ENCODE peak calls at places on chromosomes 12 and 14, in nine cellular contexts. O is cardiac fibroblast, L is HFFc6, W is AG04450, E is B cell, G is neural crest cell, D is endothelial cell, U is glutamatergic neuron, R is neural progenitor cell. P is an unnamed sample.

GRCh38 chr12:122079532-122080081 is 1.1 kb downstream of the MLXIP start:
- DNase-seq in W (no peak), O (no peak), U (no peak), R (no peak), D (no peak), E (peak), L (no peak), G (no peak), P (no peak)

GRCh38 chr12:34016361-34016760 is 5.9 kb upstream of the ALG10 start:
- DNase-seq in W (no peak), R (no peak), L (no peak), E (no peak), O (no peak), D (no peak), G (no peak), U (no peak), P (no peak)

GRCh38 chr12:590206-590750 is 73.0 kb downstream of the NINJ2 start:
- DNase-seq in U (no peak), R (no peak), E (no peak), D (no peak), L (no peak), G (no peak), W (no peak), O (no peak), P (no peak)

GRCh38 chr12:108305520-108305919 is 33.6 kb downstream of the CMKLR1 start:
- DNase-seq in U (no peak), D (peak), L (peak), R (no peak), G (no peak), O (peak), W (peak), E (no peak), P (no peak)

GRCh38 chr14:70811065-70811464 is 1.8 kb upstream of the MAP3K9 start:
- DNase-seq in U (no peak), D (no peak), W (no peak), R (no peak), L (no peak), O (no peak), G (no peak), E (no peak), P (no peak)

GRCh38 chr14:104589338-104590195 is 10.0 kb downstream of the C14orf180 start:
- DNase-seq in L (no peak), U (no peak), E (no peak), G (no peak), D (no peak), O (no peak), W (no peak), R (no peak), P (no peak)

GRCh38 chr12:958449-959123 is 9.1 kb upstream of the RAD52 start:
- DNase-seq in O (peak), U (no peak), D (no peak), R (peak), G (no peak), E (no peak), L (no peak), W (no peak), P (peak)

GRCh38 chr14:53391156-53391555 is 238.0 kb upstream of the DDHD1 start:
- DNase-seq in E (no peak), W (no peak), R (no peak), O (peak), L (peak), G (no peak), U (no peak), D (no peak), P (no peak)

GRCh38 chr14:69252851-69253250 is 7.1 kb upstream of the GALNT16 start:
- DNase-seq in O (no peak), D (no peak), G (no peak), U (no peak), L (no peak), R (no peak), E (no peak), W (no peak), P (no peak)

GRCh38 chr14:69246331-69246730 is 13.6 kb upstream of the GALNT16 start:
- DNase-seq in E (no peak), U (peak), W (no peak), L (no peak), O (no peak), G (no peak), D (no peak), R (peak), P (no peak)

GRCh38 chr14:69244946-69245345 is 15.0 kb upstream of the GALNT16 start:
- DNase-seq in G (no peak), U (no peak), R (no peak), L (no peak), D (no peak), O (no peak), E (no peak), W (no peak), P (no peak)

GRCh38 chr14:69249603-69250002 is 10.4 kb upstream of the GALNT16 start:
- DNase-seq in U (peak), G (no peak), E (no peak), D (no peak), R (no peak), O (no peak), L (no peak), W (no peak), P (no peak)

GRCh38 chr14:69247691-69248440 is 12.1 kb upstream of the GALNT16 start:
- DNase-seq in R (no peak), O (peak), W (peak), G (no peak), U (no peak), D (no peak), L (peak), E (no peak), P (no peak)
- TF ChIP-seq CTCF in R (peak), O (peak), W (peak), G (peak), U (peak), D (peak), L (peak), E (peak), P (no peak)

GRCh38 chr12:15882055-15882971 is at the start of gene STRAP:
- DNase-seq in U (peak), L (peak), W (peak), R (peak), D (peak), G (peak), O (peak), E (peak), P (peak)

GRCh38 chr12:15887043-15887817 is 5.0 kb downstream of the STRAP start:
- DNase-seq in L (no peak), R (no peak), G (no peak), U (no peak), O (no peak), W (no peak), E (no peak), D (no peak), P (no peak)

GRCh38 chr12:15883536-15883935 is 1.3 kb downstream of the STRAP start:
- DNase-seq in E (no peak), U (no peak), O (no peak), D (no peak), L (no peak), R (no peak), W (no peak), G (no peak), P (no peak)

GRCh38 chr12:15880721-15881120 is 1.5 kb upstream of the STRAP start:
- DNase-seq in W (no peak), E (no peak), R (no peak), G (no peak), U (no peak), O (no peak), L (no peak), D (no peak), P (no peak)

DNA sequence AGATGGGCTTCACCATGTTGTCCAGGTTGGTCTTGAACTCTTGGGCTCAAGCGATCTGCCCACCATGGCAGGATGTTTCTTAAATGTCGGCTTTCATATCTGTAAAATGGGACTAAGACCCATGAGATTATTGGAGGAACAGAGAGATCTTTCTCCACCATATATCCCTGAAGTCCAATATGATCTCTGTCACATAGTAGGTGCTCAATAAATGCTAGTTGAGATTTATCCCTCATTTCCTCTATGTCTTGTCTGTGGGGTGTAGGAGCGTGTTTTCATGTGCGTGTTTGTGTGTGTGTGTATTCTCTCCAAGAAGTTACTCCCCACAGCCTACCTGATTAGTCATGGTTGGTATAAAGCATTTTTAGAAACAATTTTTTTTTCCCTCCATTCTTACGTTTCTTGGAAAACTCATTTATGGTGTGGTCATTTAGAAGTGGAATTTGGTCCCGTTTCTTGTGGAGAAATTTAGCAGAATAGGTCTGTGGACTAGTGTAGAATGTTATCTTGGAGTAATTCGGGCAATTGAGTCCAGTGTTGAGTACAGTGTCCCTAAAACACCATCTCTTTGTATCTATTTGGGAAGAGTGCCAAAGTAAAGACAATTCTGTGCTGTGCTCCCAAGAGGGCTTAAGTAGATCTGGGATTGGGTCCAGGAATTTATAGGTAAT is 4.3 kb downstream of the STRAP start:
- DNase-seq in R (no peak), E (no peak), G (no peak), W (no peak), D (no peak), L (no peak), U (no peak), O (peak), P (no peak)
- TF ChIP-seq CTCF in R (no peak), E (no peak), G (no peak), W (no peak), D (no peak), L (no peak), U (no peak), O (no peak), P (no peak)

GRCh38 chr12:42085596-42085995 is 59.1 kb downstream of the GXYLT1 start:
- DNase-seq in U (no peak), G (no peak), O (no peak), D (no peak), W (no peak), R (no peak), L (no peak), E (no peak), P (no peak)
- TF ChIP-seq CTCF in U (no peak), G (no peak), O (no peak), D (no peak), W (no peak), R (no peak), L (no peak), E (no peak), P (no peak)

DNA sequence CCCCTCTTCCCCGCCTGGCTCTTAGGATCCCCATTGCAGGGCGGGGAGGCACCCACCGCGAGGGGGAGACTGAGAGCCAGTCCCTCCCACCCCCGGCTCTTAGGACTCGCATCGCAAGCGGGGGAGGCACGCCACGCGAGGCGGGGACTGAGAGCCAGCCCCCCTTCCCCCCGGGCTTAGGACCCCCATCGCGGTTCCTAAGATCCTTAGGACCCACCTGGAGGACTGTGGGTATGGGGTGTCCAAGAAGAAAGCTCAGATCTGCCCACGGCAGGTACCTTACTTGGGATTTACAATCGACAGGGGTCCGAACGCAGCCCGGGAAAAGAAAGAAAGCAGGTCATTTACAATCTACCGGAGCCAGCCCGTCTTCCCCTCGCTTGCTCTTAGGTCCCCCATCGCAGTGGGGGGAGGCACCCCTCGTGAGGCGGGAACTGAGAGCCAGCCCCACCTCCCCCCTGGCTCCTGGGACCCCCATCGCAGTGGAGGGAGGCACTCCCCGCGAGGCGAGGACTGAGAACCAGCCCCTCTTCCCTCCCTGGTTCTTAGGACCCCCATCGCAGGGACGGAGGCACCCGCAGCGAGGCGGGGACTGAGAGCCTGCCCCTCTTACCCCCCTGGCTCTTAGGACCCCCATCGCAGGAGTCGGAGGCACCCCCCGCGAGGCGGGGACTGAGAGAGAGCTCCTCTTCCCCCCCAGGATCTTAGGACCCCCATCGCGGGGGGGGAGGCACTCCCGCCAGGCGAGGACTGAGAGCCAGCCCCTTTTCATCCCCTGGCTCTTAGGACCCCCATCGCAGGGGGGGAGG is 43.7 kb downstream of the DDX11 start:
- DNase-seq in G (peak), O (peak), W (no peak), R (peak), D (peak), E (peak), U (peak), L (no peak), P (peak)
- TF ChIP-seq CTCF in G (peak), O (peak), W (peak), R (peak), D (peak), E (peak), U (peak), L (peak), P (peak)

DNA sequence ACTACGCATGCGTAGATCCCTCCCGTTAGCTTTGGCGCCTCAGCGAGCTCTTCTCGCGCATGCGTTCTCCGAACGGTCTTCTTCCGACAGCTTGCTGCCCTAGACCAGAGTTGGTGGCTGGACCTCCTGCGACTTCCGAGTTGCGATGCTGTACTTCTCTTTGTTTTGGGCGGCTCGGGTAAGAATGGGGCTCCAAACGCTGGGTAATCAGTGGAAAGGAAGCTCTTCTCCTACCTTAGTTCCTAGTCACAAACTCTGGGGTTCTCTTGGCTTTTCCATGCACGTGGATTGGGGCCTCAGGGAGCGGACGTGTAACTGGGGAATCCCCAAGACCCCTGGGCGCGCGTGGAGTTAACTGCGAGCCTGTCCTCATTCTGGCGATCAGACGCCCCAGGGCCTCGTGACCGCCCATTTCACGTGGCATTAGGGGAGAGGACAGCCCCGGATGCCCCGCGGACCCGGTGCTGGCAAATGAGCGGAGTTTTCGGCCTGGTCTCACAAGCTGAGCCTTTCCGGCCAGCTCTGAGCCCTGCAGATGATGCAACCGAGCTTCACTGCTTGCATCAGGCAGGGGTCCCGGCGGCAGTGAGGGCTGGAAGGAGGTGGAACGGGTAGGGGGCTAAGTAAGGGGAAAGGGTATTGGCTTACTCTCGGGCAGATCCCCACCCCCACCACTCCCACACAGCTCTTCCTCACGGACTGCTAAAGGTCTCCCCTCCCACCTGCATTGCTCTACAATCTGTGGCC is at the start of gene SHMT2:
- DNase-seq in G (peak), W (peak), L (peak), R (peak), D (peak), U (peak), E (peak), O (peak), P (peak)
- TF ChIP-seq CTCF in G (no peak), W (no peak), L (no peak), R (no peak), D (no peak), U (no peak), E (no peak), O (no peak), P (no peak)

GRCh38 chr12:57846577-57847319 is at the start of gene CTDSP2:
- DNase-seq in E (peak), G (peak), L (peak), O (peak), D (peak), R (peak), W (peak), U (peak), P (peak)
- TF ChIP-seq CTCF in E (no peak), G (no peak), L (peak), O (no peak), D (no peak), R (no peak), W (no peak), U (no peak), P (no peak)

DNA sequence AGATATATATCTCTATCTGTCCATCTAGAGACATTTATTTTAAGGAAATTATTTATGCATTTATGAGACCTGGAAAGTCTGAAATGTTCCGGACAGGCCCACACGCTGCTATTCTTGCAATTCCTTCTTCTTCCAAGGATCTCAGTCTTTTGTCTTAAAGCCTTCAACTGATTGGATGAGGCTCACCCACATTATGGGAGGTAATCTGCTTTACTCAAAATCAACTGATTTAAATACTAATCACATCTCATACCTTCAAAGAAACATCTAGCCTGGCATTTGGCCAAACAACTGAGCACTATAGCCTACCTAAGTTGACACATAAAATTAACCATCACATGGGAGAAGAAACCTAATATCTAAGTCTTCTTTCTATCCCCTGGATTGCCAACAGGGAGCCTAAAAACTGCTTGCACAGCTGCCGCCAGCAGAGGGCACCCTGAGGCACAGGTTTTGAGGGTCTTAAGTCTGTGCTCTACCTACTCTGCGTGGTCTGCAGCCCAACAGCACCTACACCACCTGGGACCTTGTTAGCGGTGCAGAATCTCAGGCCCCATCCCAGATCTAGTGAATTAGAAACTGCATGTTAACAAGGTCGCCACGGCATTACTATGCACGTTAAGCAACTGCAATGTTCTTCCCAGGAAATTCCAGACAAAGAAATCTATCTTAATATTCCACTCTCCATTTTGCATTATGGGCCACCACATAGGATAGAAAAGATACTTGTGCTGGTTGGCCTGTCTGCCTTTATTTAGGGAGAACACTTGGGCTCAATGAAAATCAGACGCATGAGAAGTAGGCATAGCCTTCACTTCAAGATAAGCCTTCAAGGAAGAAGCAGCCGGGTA is 249.7 kb downstream of the FOXG1 start:
- DNase-seq in G (peak), L (peak), U (peak), R (peak), E (no peak), D (peak), O (peak), W (no peak), P (peak)
- TF ChIP-seq CTCF in G (peak), L (peak), U (peak), R (peak), E (no peak), D (peak), O (peak), W (peak), P (no peak)

DNA sequence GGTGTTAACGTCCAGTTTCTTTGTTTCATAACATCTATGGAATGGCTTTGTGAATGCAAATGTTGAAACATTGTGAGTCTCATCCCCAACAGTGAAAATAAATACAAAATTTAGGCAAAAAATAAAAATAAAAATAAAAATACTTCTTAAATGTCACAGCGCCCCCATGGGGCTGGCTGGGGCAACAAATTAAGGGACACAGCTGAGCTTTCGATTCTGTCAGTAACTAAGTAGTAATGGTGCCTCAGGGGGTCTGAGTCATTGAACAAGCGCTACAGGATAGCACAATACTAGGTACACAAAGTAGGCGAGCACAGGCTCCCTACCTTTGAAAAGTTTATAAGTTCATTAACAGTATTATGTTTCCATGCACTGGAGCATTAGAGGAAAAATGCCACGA is 667.3 kb downstream of the DIO2 start:
- DNase-seq in U (peak), W (no peak), O (peak), L (peak), D (peak), R (peak), G (no peak), E (no peak), P (no peak)
- TF ChIP-seq CTCF in U (peak), W (peak), O (peak), L (peak), D (peak), R (peak), G (peak), E (no peak), P (no peak)

P was measured in GM20000.